ENCODE peak calls at places on chromosomes 16 and 17, in five cellular contexts. F, V, G, Y and Z are unnamed samples.

GRCh38 chr16:53007095-53007494 is 45.6 kb downstream of the CHD9NB start:
- DNase-seq in F (no peak), V (peak; percentile 14), G (no peak), Y (no peak), Z (no peak)

GRCh38 chr17:11511696-11512095 is 86.6 kb upstream of the DNAH9 start:
- DNase-seq in F (no peak), V (no peak), G (no peak), Y (peak; percentile 18), Z (no peak)

GRCh38 chr17:34610506-34610905 is 31.1 kb downstream of the TMEM132E start:
- DNase-seq in F (no peak), V (no peak), G (no peak), Y (no peak), Z (no peak)

GRCh38 chr17:75036643-75037268 is 10.0 kb downstream of the ATP5PD start:
- DNase-seq in F (peak; percentile 89), V (peak; percentile 90), G (no peak), Y (no peak), Z (no peak)

GRCh38 chr16:57409065-57409464 is 4.5 kb downstream of the CCL17 start:
- DNase-seq in F (no peak), V (no peak), G (no peak), Y (no peak), Z (no peak)

GRCh38 chr17:64373722-64374121 is 16.9 kb downstream of the PECAM1 start:
- DNase-seq in F (no peak), V (no peak), G (no peak), Y (no peak), Z (no peak)

GRCh38 chr16:53082509-53082908 is 27.7 kb downstream of the CHD9 start:
- DNase-seq in F (no peak), V (no peak), G (no peak), Y (no peak), Z (no peak)

GRCh38 chr16:626787-627457 is 3.9 kb upstream of the WFIKKN1 start:
- DNase-seq in F (peak; percentile 72), V (peak; percentile 67), G (no peak), Y (no peak), Z (no peak)

GRCh38 chr17:8019665-8020064 is 17.2 kb downstream of the GUCY2D start:
- DNase-seq in F (no peak), V (no peak), G (no peak), Y (no peak), Z (no peak)

GRCh38 chr16:85245307-85246172 is 133.3 kb upstream of the CIBAR2 start:
- DNase-seq in F (peak; percentile 57), V (peak; percentile 81), G (no peak), Y (peak; percentile 51), Z (no peak)

GRCh38 chr17:79837888-79838540 is 1.2 kb downstream of the CBX4 start:
- DNase-seq in F (no peak), V (peak; percentile 47), G (no peak), Y (no peak), Z (no peak)

GRCh38 chr17:39739885-39740356 is 2.2 kb downstream of the GRB7 start:
- DNase-seq in F (no peak), V (peak; percentile 23), G (no peak), Y (peak; percentile 43), Z (no peak)

GRCh38 chr16:4313563-4314531 is 2.0 kb upstream of the GLIS2 start:
- DNase-seq in F (peak; percentile 64), V (peak; percentile 85), G (no peak), Y (peak; percentile 92), Z (no peak)

GRCh38 chr17:80385046-80385445 is 29.9 kb upstream of the ENDOV start:
- DNase-seq in F (no peak), V (no peak), G (no peak), Y (no peak), Z (no peak)

GRCh38 chr17:36792849-36793248 is 144.4 kb upstream of the LHX1 start:
- DNase-seq in F (no peak), V (no peak), G (no peak), Y (no peak), Z (no peak)

GRCh38 chr16:13780406-13780805 is 139.5 kb upstream of the ERCC4 start:
- DNase-seq in F (no peak), V (no peak), G (no peak), Y (no peak), Z (no peak)

GRCh38 chr17:76594676-76595075 is 9.0 kb upstream of the ST6GALNAC2 start:
- DNase-seq in F (no peak), V (no peak), G (no peak), Y (no peak), Z (no peak)

GRCh38 chr16:82152641-82153094 is 17.4 kb downstream of the MPHOSPH6 start:
- DNase-seq in F (no peak), V (peak; percentile 63), G (no peak), Y (peak; percentile 20), Z (no peak)

GRCh38 chr17:57916925-57917858 is 38.0 kb downstream of the CUEDC1 start:
- DNase-seq in F (peak; percentile 48), V (no peak), G (no peak), Y (peak; percentile 53), Z (no peak)

GRCh38 chr17:43025290-43025657 is 243 bp downstream of the RND2 start:
- DNase-seq in F (no peak), V (no peak), G (no peak), Y (no peak), Z (no peak)

GRCh38 chr17:75645889-75646625 is 12.8 kb downstream of the SMIM5 start:
- DNase-seq in F (peak; percentile 64), V (no peak), G (no peak), Y (peak; percentile 96), Z (peak; percentile 42)

GRCh38 chr17:5439446-5439764 is 450 bp upstream of the C1QBP start:
- DNase-seq in F (no peak), V (no peak), G (no peak), Y (no peak), Z (no peak)

GRCh38 chr17:59846391-59847165 is 46.2 kb downstream of the TUBD1 start:
- DNase-seq in F (peak; percentile 94), V (no peak), G (no peak), Y (peak; percentile 99), Z (peak; percentile 91)

GRCh38 chr16:90044111-90044551 is 24.9 kb upstream of the DBNDD1 start:
- DNase-seq in F (peak; percentile 44), V (peak; percentile 41), G (no peak), Y (peak; percentile 50), Z (no peak)

GRCh38 chr17:68906638-68907037 is 48.6 kb downstream of the ABCA8 start:
- DNase-seq in F (peak; percentile 46), V (peak; percentile 16), G (no peak), Y (peak; percentile 39), Z (no peak)

GRCh38 chr16:20681821-20682736 is 15.4 kb downstream of the ACSM1 start:
- DNase-seq in F (no peak), V (peak; percentile 82), G (no peak), Y (no peak), Z (no peak)

GRCh38 chr16:1972490-1972877 is 631 bp downstream of the TBL3 start:
- DNase-seq in F (no peak), V (peak; percentile 46), G (no peak), Y (no peak), Z (no peak)

GRCh38 chr16:7013990-7014389 is 318.7 kb upstream of the RBFOX1 start:
- DNase-seq in F (no peak), V (peak; percentile 41), G (no peak), Y (peak; percentile 40), Z (no peak)

GRCh38 chr17:27477971-27478684 is 21.9 kb downstream of the KSR1 start:
- DNase-seq in F (no peak), V (no peak), G (no peak), Y (no peak), Z (no peak)

GRCh38 chr17:27477050-27477647 is 20.9 kb downstream of the KSR1 start:
- DNase-seq in F (no peak), V (peak; percentile 40), G (no peak), Y (no peak), Z (peak; percentile 82)

GRCh38 chr17:27479838-27480237 is 23.6 kb downstream of the KSR1 start:
- DNase-seq in F (no peak), V (no peak), G (no peak), Y (no peak), Z (no peak)

GRCh38 chr17:27480699-27481098 is 24.5 kb downstream of the KSR1 start:
- DNase-seq in F (no peak), V (no peak), G (no peak), Y (no peak), Z (no peak)

GRCh38 chr17:27478901-27479531 is 22.8 kb downstream of the KSR1 start:
- DNase-seq in F (no peak), V (no peak), G (no peak), Y (no peak), Z (no peak)
- TF ChIP-seq SRF in F (no peak), V (no peak), G (no peak), Y (no peak), Z (no peak)

DNA sequence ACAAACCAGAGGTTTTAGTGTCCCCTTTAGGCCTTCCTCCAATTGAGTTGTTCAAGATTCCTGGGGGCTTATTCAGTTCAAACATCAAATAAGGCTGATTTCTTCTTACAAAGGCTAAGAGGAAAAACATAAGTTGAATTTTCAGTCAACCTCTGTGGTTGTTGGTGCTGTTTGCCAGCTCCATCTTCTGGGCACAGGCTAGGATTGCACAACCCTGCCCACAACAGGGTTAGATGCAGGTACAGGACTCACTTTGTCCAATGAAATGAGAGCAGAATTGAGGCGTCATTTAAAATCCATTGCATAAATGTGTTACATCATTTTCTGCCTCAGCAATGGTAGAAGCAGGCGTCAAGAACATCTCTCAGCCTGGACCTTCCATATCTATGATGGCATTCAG is 173.3 kb downstream of the PMP22 start:
- DNase-seq in F (peak; percentile 3), V (no peak), G (no peak), Y (no peak), Z (no peak)
- TF ChIP-seq SRF in F (no peak), V (no peak), G (no peak), Y (no peak), Z (no peak)

GRCh38 chr17:48734328-48735056 is 5.9 kb upstream of the HOXB13 start:
- DNase-seq in F (no peak), V (no peak), G (no peak), Y (no peak), Z (no peak)
- TF ChIP-seq SRF in F (no peak), V (no peak), G (no peak), Y (no peak), Z (no peak)

GRCh38 chr17:17714879-17715278 is 33.6 kb downstream of the RAI1 start:
- DNase-seq in F (no peak), V (no peak), G (no peak), Y (no peak), Z (no peak)

GRCh38 chr17:17716837-17717523 is 35.7 kb downstream of the RAI1 start:
- DNase-seq in F (no peak), V (no peak), G (no peak), Y (peak; percentile 77), Z (no peak)

GRCh38 chr17:17712268-17712924 is 31.1 kb downstream of the RAI1 start:
- DNase-seq in F (no peak), V (no peak), G (no peak), Y (no peak), Z (peak; percentile 68)

GRCh38 chr17:17713839-17714238 is 32.6 kb downstream of the RAI1 start:
- DNase-seq in F (no peak), V (no peak), G (no peak), Y (peak; percentile 61), Z (no peak)

DNA sequence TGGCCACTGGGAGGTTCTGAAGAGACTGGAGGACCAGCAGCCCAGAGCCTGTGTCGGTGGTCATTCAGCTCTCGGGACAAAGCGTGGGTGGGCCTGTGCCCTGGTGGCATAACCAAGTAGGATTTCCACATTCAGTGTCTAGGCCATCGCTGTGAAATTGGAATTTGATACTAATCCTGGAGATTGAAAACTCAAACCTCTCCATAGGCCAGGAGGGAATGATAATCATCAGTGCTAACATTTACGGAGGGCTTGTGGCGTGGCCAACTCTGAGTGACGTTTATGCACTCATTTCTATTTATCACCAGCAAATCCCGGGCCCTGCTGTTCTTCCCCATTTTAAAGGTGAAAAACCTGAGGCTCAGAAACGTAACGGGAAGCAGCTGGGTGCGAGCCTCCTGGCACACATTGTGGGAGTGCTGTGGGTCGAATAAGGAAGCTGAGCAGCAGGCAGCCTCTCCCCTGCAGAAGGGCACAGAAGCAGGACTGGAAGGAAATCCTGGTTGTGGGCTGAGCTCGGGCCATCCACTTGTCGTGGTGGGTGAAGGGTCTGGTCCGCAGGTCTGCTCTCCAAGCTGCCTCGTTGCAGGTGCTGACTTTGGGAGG is 33.1 kb downstream of the RAI1 start:
- DNase-seq in F (no peak), V (no peak), G (no peak), Y (no peak), Z (no peak)
- TF ChIP-seq SRF in F (no peak), V (no peak), G (no peak), Y (no peak), Z (no peak)